ENCODE peak calls at places on chromosomes 13 and 19, in seven cellular contexts. E, Z, D, J, V, T and N are unnamed samples.

GRCh38 chr13:110262082-110262436 is 44.9 kb downstream of the COL4A1 start:
- DNase-seq in E (no peak), Z (no peak), D (no peak), J (no peak), V (peak; percentile 45), T (no peak), N (no peak)

GRCh38 chr19:57171551-57172081 is 4.3 kb upstream of the DUXA start:
- DNase-seq in E (peak; percentile 19), Z (peak; percentile 31), D (peak; percentile 40), J (peak; percentile 76), V (peak; percentile 83), T (peak; percentile 74), N (peak; percentile 30)

GRCh38 chr19:38209671-38210457 is 14.2 kb downstream of the DPF1 start:
- DNase-seq in E (peak; percentile 64), Z (peak; percentile 88), D (no peak), J (peak; percentile 92), V (peak; percentile 95), T (peak; percentile 73), N (no peak)

GRCh38 chr13:33776510-33776909 is 41.4 kb upstream of the RFC3 start:
- DNase-seq in E (no peak), Z (no peak), D (no peak), J (no peak), V (no peak), T (no peak), N (no peak)

GRCh38 chr13:62960723-62961122 is 1545.1 kb upstream of the PCDH20 start:
- DNase-seq in E (no peak), Z (no peak), D (no peak), J (no peak), V (no peak), T (no peak), N (no peak)

GRCh38 chr19:38020331-38020730 is 113.3 kb downstream of the SIPA1L3 start:
- DNase-seq in E (no peak), Z (no peak), D (no peak), J (no peak), V (no peak), T (no peak), N (no peak)

GRCh38 chr13:24351423-24351822 is 42.0 kb downstream of the C1QTNF9 start:
- DNase-seq in E (no peak), Z (no peak), D (no peak), J (no peak), V (no peak), T (no peak), N (no peak)

GRCh38 chr19:11887618-11888531 is at the start of gene ZNF69:
- DNase-seq in E (peak; percentile 75), Z (peak; percentile 93), D (peak; percentile 65), J (peak; percentile 91), V (peak; percentile 95), T (peak; percentile 79), N (peak; percentile 93)

GRCh38 chr19:23901360-23901759 is 13.3 kb upstream of the ZNF726 start:
- DNase-seq in E (no peak), Z (no peak), D (no peak), J (no peak), V (no peak), T (no peak), N (no peak)

DNA sequence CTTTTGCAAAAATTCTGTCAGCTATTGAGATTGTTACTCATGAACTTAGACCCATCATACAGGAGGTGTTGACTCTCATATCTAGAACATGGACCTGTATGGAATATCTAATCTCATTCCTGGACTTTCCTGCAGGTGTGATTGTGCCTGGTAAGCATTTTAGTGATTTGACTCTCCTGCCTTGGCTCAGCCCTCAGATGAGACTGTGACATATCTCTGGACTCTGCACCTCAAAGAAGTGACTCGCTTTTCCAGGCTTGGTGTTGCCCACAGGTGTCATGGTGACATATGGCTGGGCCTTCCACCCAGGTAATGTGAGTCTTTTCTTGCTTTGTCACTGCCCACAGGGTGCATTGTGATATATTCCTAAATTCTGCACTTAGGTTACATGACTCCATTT is 17.8 kb upstream of the ZNF726 start:
- DNase-seq in E (no peak), Z (no peak), D (no peak), J (no peak), V (no peak), T (no peak), N (no peak)
- H3K27ac ChIP-seq in E (no peak overlapping the region), Z (no peak overlapping the region), D (no peak overlapping the region), J (no peak overlapping the region), V (no peak overlapping the region), T (no peak overlapping the region), N (no peak overlapping the region)

DNA sequence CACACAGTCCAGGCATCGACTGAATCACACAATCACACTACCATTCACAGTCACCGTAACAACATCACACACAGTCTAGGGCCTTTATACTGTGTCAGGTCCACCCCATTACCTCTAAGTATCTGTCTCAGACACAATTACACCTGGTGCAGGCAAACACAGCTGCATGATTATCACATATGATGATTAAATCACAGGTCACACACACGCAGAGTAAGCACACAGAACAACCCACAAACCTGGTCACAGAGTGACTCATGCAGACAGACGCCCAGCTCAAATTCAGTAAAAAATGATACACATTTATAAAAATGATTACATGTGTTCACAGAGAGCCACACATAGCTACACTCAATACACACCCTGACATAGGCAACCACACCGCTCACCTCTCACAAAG is 1.2 kb upstream of the ZSCAN22 start:
- DNase-seq in E (no peak), Z (no peak), D (no peak), J (no peak), V (no peak), T (peak; percentile 65), N (no peak)
- H3K27ac ChIP-seq in E (no peak overlapping the region), Z (no peak overlapping the region), D (no peak overlapping the region), J (no peak overlapping the region), V (no peak overlapping the region), T (peak overlapping the region; percentile 87), N (no peak overlapping the region)

GRCh38 chr19:3397266-3398022 is 31.1 kb downstream of the NFIC start:
- DNase-seq in E (no peak), Z (peak; percentile 68), D (no peak), J (peak; percentile 74), V (peak; percentile 82), T (peak; percentile 55), N (peak; percentile 82)
- H3K27ac ChIP-seq in E (peak overlapping the region; percentile 100), Z (peak overlapping the region; percentile 100), D (no peak overlapping the region), J (peak overlapping the region; percentile 100), V (peak overlapping the region; percentile 78), T (peak overlapping the region; percentile 20), N (peak overlapping the region; percentile 99)

GRCh38 chr19:54206831-54207177 is 6.1 kb downstream of the RPS9 start:
- DNase-seq in E (no peak), Z (no peak), D (no peak), J (no peak), V (no peak), T (no peak), N (no peak)
- H3K27ac ChIP-seq in E (no peak overlapping the region), Z (peak overlapping the region; percentile 62), D (no peak overlapping the region), J (peak overlapping the region; percentile 39), V (no peak overlapping the region), T (no peak overlapping the region), N (peak overlapping the region; percentile 78)

GRCh38 chr13:78762825-78763224 is 103.9 kb upstream of the OBI1 start:
- DNase-seq in E (no peak), Z (no peak), D (no peak), J (no peak), V (no peak), T (no peak), N (no peak)

GRCh38 chr13:78768950-78769349 is 110.0 kb upstream of the OBI1 start:
- DNase-seq in E (no peak), Z (no peak), D (no peak), J (no peak), V (no peak), T (no peak), N (no peak)

GRCh38 chr13:78759704-78760103 is 100.7 kb upstream of the OBI1 start:
- DNase-seq in E (no peak), Z (no peak), D (no peak), J (no peak), V (no peak), T (no peak), N (no peak)

GRCh38 chr13:78764665-78765064 is 105.7 kb upstream of the OBI1 start:
- DNase-seq in E (no peak), Z (no peak), D (no peak), J (no peak), V (no peak), T (no peak), N (no peak)
- H3K27ac ChIP-seq in E (no peak overlapping the region), Z (no peak overlapping the region), D (no peak overlapping the region), J (no peak overlapping the region), V (no peak overlapping the region), T (no peak overlapping the region), N (no peak overlapping the region)

GRCh38 chr13:27039171-27039701 is 132.4 kb downstream of the USP12 start:
- DNase-seq in E (no peak), Z (no peak), D (no peak), J (no peak), V (no peak), T (no peak), N (no peak)
- H3K27ac ChIP-seq in E (no peak overlapping the region), Z (no peak overlapping the region), D (no peak overlapping the region), J (peak overlapping the region; percentile 88), V (no peak overlapping the region), T (no peak overlapping the region), N (no peak overlapping the region)

GRCh38 chr13:21221268-21221667 is 44.8 kb downstream of the MRPL57 start:
- DNase-seq in E (no peak), Z (no peak), D (no peak), J (no peak), V (no peak), T (no peak), N (no peak)
- H3K27ac ChIP-seq in E (no peak overlapping the region), Z (no peak overlapping the region), D (no peak overlapping the region), J (no peak overlapping the region), V (no peak overlapping the region), T (no peak overlapping the region), N (no peak overlapping the region)

GRCh38 chr19:5913739-5914357 is at the start of gene CAPS:
- DNase-seq in E (no peak), Z (peak; percentile 60), D (no peak), J (peak; percentile 86), V (peak; percentile 79), T (peak; percentile 88), N (no peak)
- H3K27ac ChIP-seq in E (no peak within 1 kb of the TSS), Z (peak within 1 kb of the TSS; percentile 69), D (no peak within 1 kb of the TSS), J (peak within 1 kb of the TSS; percentile 68), V (peak within 1 kb of the TSS; percentile 11), T (peak within 1 kb of the TSS; percentile 56), N (no peak within 1 kb of the TSS)

DNA sequence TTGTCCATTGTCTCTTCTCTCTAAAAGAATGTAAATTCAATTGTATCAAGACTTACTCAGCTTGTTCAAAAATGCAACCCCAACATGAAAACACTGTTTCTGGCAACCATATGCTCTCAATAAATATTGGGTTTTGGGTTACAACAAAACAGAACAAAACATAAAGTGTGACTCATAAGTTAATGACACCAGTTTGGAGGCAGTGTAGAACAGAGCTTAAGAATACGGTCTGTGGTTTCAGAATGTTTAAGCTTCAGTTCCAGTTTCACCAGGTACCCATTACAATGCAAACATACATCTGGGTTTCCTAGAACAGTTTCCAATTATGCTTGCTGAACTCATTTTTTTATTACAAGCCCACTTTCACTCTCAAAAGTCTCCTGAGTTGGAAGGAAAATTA is 285.8 kb upstream of the PCDH9 start:
- DNase-seq in E (no peak), Z (no peak), D (no peak), J (no peak), V (no peak), T (no peak), N (no peak)
- H3K27ac ChIP-seq in E (no peak overlapping the region), Z (no peak overlapping the region), D (no peak overlapping the region), J (no peak overlapping the region), V (no peak overlapping the region), T (no peak overlapping the region), N (no peak overlapping the region)